ENCODE peak calls at places on chromosomes 5 and 9, in nine cellular contexts. One of them, this sample, is unnamed.

GRCh38 chr5:143796753-143797152 is 15.2 kb upstream of the HMHB1 start:
- DNase-seq in AG08395: no peak
- DNase-seq in lung: no peak
- DNase-seq in HT1080: no peak
- DNase-seq in NCI-H1417: no peak
- DNase-seq in activated naive CD4-positive, alpha-beta T cell treated with anti-CD3 and anti-CD28 coated beads, Interleukin-2, amount 10 ng/mL, durations not matched to agents 7 days and 5 days: no peak
- DNase-seq in hypothalamus: no peak
- DNase-seq in activated T-helper 2 cell treated with anti-CD3 and anti-CD28 coated beads, Interferon-gamma antibody, Interleukin-2, Interleukin-4, amounts not matched to agents 10 μg/mL and 5 μg/mL and 100 μg/mL, durations not matched to agents 14 hours and 24 hours and 36 hours: no peak
- DNase-seq in stimulated activated CD8-positive, alpha-beta memory T cell treated with anti-CD3 and anti-CD28 coated beads, Interleukin-15, amount 100 ng/mL, for 4 hours: no peak
- DNase-seq in this sample: no peak

GRCh38 chr5:172549708-172550095 is 91.4 kb upstream of the NEURL1B start:
- DNase-seq in lung: no peak
- DNase-seq in AG08395: no peak
- DNase-seq in stimulated activated CD8-positive, alpha-beta memory T cell treated with anti-CD3 and anti-CD28 coated beads, Interleukin-15, amount 100 ng/mL, for 4 hours: no peak
- DNase-seq in HT1080: no peak
- DNase-seq in activated T-helper 2 cell treated with anti-CD3 and anti-CD28 coated beads, Interferon-gamma antibody, Interleukin-2, Interleukin-4, amounts not matched to agents 10 μg/mL and 5 μg/mL and 100 μg/mL, durations not matched to agents 14 hours and 24 hours and 36 hours: no peak
- DNase-seq in NCI-H1417: no peak
- DNase-seq in hypothalamus: no peak
- DNase-seq in activated naive CD4-positive, alpha-beta T cell treated with anti-CD3 and anti-CD28 coated beads, Interleukin-2, amount 10 ng/mL, durations not matched to agents 7 days and 5 days: no peak
- DNase-seq in this sample: no peak

GRCh38 chr9:87535817-87536539 is 38.3 kb downstream of the DAPK1 start:
- DNase-seq in lung: no peak
- DNase-seq in activated T-helper 2 cell treated with anti-CD3 and anti-CD28 coated beads, Interferon-gamma antibody, Interleukin-2, Interleukin-4, amounts not matched to agents 10 μg/mL and 5 μg/mL and 100 μg/mL, durations not matched to agents 14 hours and 24 hours and 36 hours: peak; percentile 31
- DNase-seq in stimulated activated CD8-positive, alpha-beta memory T cell treated with anti-CD3 and anti-CD28 coated beads, Interleukin-15, amount 100 ng/mL, for 4 hours: no peak
- DNase-seq in HT1080: no peak
- DNase-seq in NCI-H1417: no peak
- DNase-seq in AG08395: no peak
- DNase-seq in hypothalamus: no peak
- DNase-seq in activated naive CD4-positive, alpha-beta T cell treated with anti-CD3 and anti-CD28 coated beads, Interleukin-2, amount 10 ng/mL, durations not matched to agents 7 days and 5 days: no peak
- DNase-seq in this sample: no peak

GRCh38 chr5:123036391-123037103 is at the start of gene PPIC:
- DNase-seq in lung: peak; percentile 85
- DNase-seq in activated T-helper 2 cell treated with anti-CD3 and anti-CD28 coated beads, Interferon-gamma antibody, Interleukin-2, Interleukin-4, amounts not matched to agents 10 μg/mL and 5 μg/mL and 100 μg/mL, durations not matched to agents 14 hours and 24 hours and 36 hours: no peak
- DNase-seq in NCI-H1417: peak; percentile 58
- DNase-seq in AG08395: peak; percentile 98
- DNase-seq in stimulated activated CD8-positive, alpha-beta memory T cell treated with anti-CD3 and anti-CD28 coated beads, Interleukin-15, amount 100 ng/mL, for 4 hours: no peak
- DNase-seq in activated naive CD4-positive, alpha-beta T cell treated with anti-CD3 and anti-CD28 coated beads, Interleukin-2, amount 10 ng/mL, durations not matched to agents 7 days and 5 days: peak; percentile 22
- DNase-seq in HT1080: peak; percentile 79
- DNase-seq in hypothalamus: peak; percentile 32
- DNase-seq in this sample: no peak

GRCh38 chr5:172679621-172680212 is 38.7 kb downstream of the NEURL1B start:
- DNase-seq in stimulated activated CD8-positive, alpha-beta memory T cell treated with anti-CD3 and anti-CD28 coated beads, Interleukin-15, amount 100 ng/mL, for 4 hours: no peak
- DNase-seq in AG08395: no peak
- DNase-seq in activated naive CD4-positive, alpha-beta T cell treated with anti-CD3 and anti-CD28 coated beads, Interleukin-2, amount 10 ng/mL, durations not matched to agents 7 days and 5 days: no peak
- DNase-seq in lung: no peak
- DNase-seq in hypothalamus: no peak
- DNase-seq in activated T-helper 2 cell treated with anti-CD3 and anti-CD28 coated beads, Interferon-gamma antibody, Interleukin-2, Interleukin-4, amounts not matched to agents 10 μg/mL and 5 μg/mL and 100 μg/mL, durations not matched to agents 14 hours and 24 hours and 36 hours: no peak
- DNase-seq in HT1080: no peak
- DNase-seq in NCI-H1417: no peak
- DNase-seq in this sample: no peak

GRCh38 chr5:129067745-129068144 is 26.8 kb upstream of the ISOC1 start:
- DNase-seq in lung: no peak
- DNase-seq in activated naive CD4-positive, alpha-beta T cell treated with anti-CD3 and anti-CD28 coated beads, Interleukin-2, amount 10 ng/mL, durations not matched to agents 7 days and 5 days: no peak
- DNase-seq in NCI-H1417: no peak
- DNase-seq in AG08395: no peak
- DNase-seq in HT1080: no peak
- DNase-seq in activated T-helper 2 cell treated with anti-CD3 and anti-CD28 coated beads, Interferon-gamma antibody, Interleukin-2, Interleukin-4, amounts not matched to agents 10 μg/mL and 5 μg/mL and 100 μg/mL, durations not matched to agents 14 hours and 24 hours and 36 hours: no peak
- DNase-seq in hypothalamus: no peak
- DNase-seq in stimulated activated CD8-positive, alpha-beta memory T cell treated with anti-CD3 and anti-CD28 coated beads, Interleukin-15, amount 100 ng/mL, for 4 hours: no peak
- DNase-seq in this sample: no peak

GRCh38 chr5:55407984-55408383 is 100.2 kb downstream of the MTREX start:
- DNase-seq in hypothalamus: no peak
- DNase-seq in activated T-helper 2 cell treated with anti-CD3 and anti-CD28 coated beads, Interferon-gamma antibody, Interleukin-2, Interleukin-4, amounts not matched to agents 10 μg/mL and 5 μg/mL and 100 μg/mL, durations not matched to agents 14 hours and 24 hours and 36 hours: no peak
- DNase-seq in stimulated activated CD8-positive, alpha-beta memory T cell treated with anti-CD3 and anti-CD28 coated beads, Interleukin-15, amount 100 ng/mL, for 4 hours: no peak
- DNase-seq in AG08395: no peak
- DNase-seq in lung: no peak
- DNase-seq in NCI-H1417: no peak
- DNase-seq in HT1080: no peak
- DNase-seq in activated naive CD4-positive, alpha-beta T cell treated with anti-CD3 and anti-CD28 coated beads, Interleukin-2, amount 10 ng/mL, durations not matched to agents 7 days and 5 days: no peak
- DNase-seq in this sample: no peak

GRCh38 chr5:95822408-95823240 is at the start of gene GLRX:
- DNase-seq in hypothalamus: no peak
- DNase-seq in activated naive CD4-positive, alpha-beta T cell treated with anti-CD3 and anti-CD28 coated beads, Interleukin-2, amount 10 ng/mL, durations not matched to agents 7 days and 5 days: peak; percentile 79
- DNase-seq in activated T-helper 2 cell treated with anti-CD3 and anti-CD28 coated beads, Interferon-gamma antibody, Interleukin-2, Interleukin-4, amounts not matched to agents 10 μg/mL and 5 μg/mL and 100 μg/mL, durations not matched to agents 14 hours and 24 hours and 36 hours: peak; percentile 56
- DNase-seq in NCI-H1417: peak; percentile 63
- DNase-seq in HT1080: peak; percentile 87
- DNase-seq in lung: peak; percentile 77
- DNase-seq in stimulated activated CD8-positive, alpha-beta memory T cell treated with anti-CD3 and anti-CD28 coated beads, Interleukin-15, amount 100 ng/mL, for 4 hours: no peak
- DNase-seq in AG08395: peak; percentile 90
- DNase-seq in this sample: no peak

GRCh38 chr5:39716532-39716971 is 291.8 kb upstream of the DAB2 start:
- DNase-seq in hypothalamus: no peak
- DNase-seq in HT1080: peak; percentile 61
- DNase-seq in activated T-helper 2 cell treated with anti-CD3 and anti-CD28 coated beads, Interferon-gamma antibody, Interleukin-2, Interleukin-4, amounts not matched to agents 10 μg/mL and 5 μg/mL and 100 μg/mL, durations not matched to agents 14 hours and 24 hours and 36 hours: peak; percentile 16
- DNase-seq in NCI-H1417: peak; percentile 4
- DNase-seq in stimulated activated CD8-positive, alpha-beta memory T cell treated with anti-CD3 and anti-CD28 coated beads, Interleukin-15, amount 100 ng/mL, for 4 hours: peak; percentile 3
- DNase-seq in lung: no peak
- DNase-seq in activated naive CD4-positive, alpha-beta T cell treated with anti-CD3 and anti-CD28 coated beads, Interleukin-2, amount 10 ng/mL, durations not matched to agents 7 days and 5 days: peak; percentile 41
- DNase-seq in AG08395: peak; percentile 39
- DNase-seq in this sample: no peak

GRCh38 chr9:108550111-108550510 is 305.7 kb downstream of the ACTL7B start:
- DNase-seq in AG08395: peak; percentile 61
- DNase-seq in stimulated activated CD8-positive, alpha-beta memory T cell treated with anti-CD3 and anti-CD28 coated beads, Interleukin-15, amount 100 ng/mL, for 4 hours: no peak
- DNase-seq in hypothalamus: no peak
- DNase-seq in activated T-helper 2 cell treated with anti-CD3 and anti-CD28 coated beads, Interferon-gamma antibody, Interleukin-2, Interleukin-4, amounts not matched to agents 10 μg/mL and 5 μg/mL and 100 μg/mL, durations not matched to agents 14 hours and 24 hours and 36 hours: no peak
- DNase-seq in activated naive CD4-positive, alpha-beta T cell treated with anti-CD3 and anti-CD28 coated beads, Interleukin-2, amount 10 ng/mL, durations not matched to agents 7 days and 5 days: no peak
- DNase-seq in lung: no peak
- DNase-seq in HT1080: no peak
- DNase-seq in NCI-H1417: no peak
- DNase-seq in this sample: no peak

GRCh38 chr9:78325846-78326350 is 29.0 kb downstream of the PSAT1 start:
- DNase-seq in lung: no peak
- DNase-seq in activated T-helper 2 cell treated with anti-CD3 and anti-CD28 coated beads, Interferon-gamma antibody, Interleukin-2, Interleukin-4, amounts not matched to agents 10 μg/mL and 5 μg/mL and 100 μg/mL, durations not matched to agents 14 hours and 24 hours and 36 hours: no peak
- DNase-seq in NCI-H1417: no peak
- DNase-seq in activated naive CD4-positive, alpha-beta T cell treated with anti-CD3 and anti-CD28 coated beads, Interleukin-2, amount 10 ng/mL, durations not matched to agents 7 days and 5 days: no peak
- DNase-seq in AG08395: no peak
- DNase-seq in stimulated activated CD8-positive, alpha-beta memory T cell treated with anti-CD3 and anti-CD28 coated beads, Interleukin-15, amount 100 ng/mL, for 4 hours: no peak
- DNase-seq in HT1080: no peak
- DNase-seq in hypothalamus: no peak
- DNase-seq in this sample: no peak

GRCh38 chr5:175718401-175719108 is 60.7 kb downstream of the HRH2 start:
- DNase-seq in AG08395: no peak
- DNase-seq in hypothalamus: no peak
- DNase-seq in NCI-H1417: peak; percentile 5
- DNase-seq in lung: no peak
- DNase-seq in activated T-helper 2 cell treated with anti-CD3 and anti-CD28 coated beads, Interferon-gamma antibody, Interleukin-2, Interleukin-4, amounts not matched to agents 10 μg/mL and 5 μg/mL and 100 μg/mL, durations not matched to agents 14 hours and 24 hours and 36 hours: peak; percentile 45
- DNase-seq in HT1080: peak; percentile 44
- DNase-seq in activated naive CD4-positive, alpha-beta T cell treated with anti-CD3 and anti-CD28 coated beads, Interleukin-2, amount 10 ng/mL, durations not matched to agents 7 days and 5 days: peak; percentile 74
- DNase-seq in stimulated activated CD8-positive, alpha-beta memory T cell treated with anti-CD3 and anti-CD28 coated beads, Interleukin-15, amount 100 ng/mL, for 4 hours: peak; percentile 43
- DNase-seq in this sample: peak; percentile 53

GRCh38 chr5:96605144-96605543 is 57.0 kb upstream of the CAST start:
- DNase-seq in NCI-H1417: no peak
- DNase-seq in HT1080: no peak
- DNase-seq in stimulated activated CD8-positive, alpha-beta memory T cell treated with anti-CD3 and anti-CD28 coated beads, Interleukin-15, amount 100 ng/mL, for 4 hours: no peak
- DNase-seq in AG08395: no peak
- DNase-seq in activated naive CD4-positive, alpha-beta T cell treated with anti-CD3 and anti-CD28 coated beads, Interleukin-2, amount 10 ng/mL, durations not matched to agents 7 days and 5 days: no peak
- DNase-seq in hypothalamus: no peak
- DNase-seq in activated T-helper 2 cell treated with anti-CD3 and anti-CD28 coated beads, Interferon-gamma antibody, Interleukin-2, Interleukin-4, amounts not matched to agents 10 μg/mL and 5 μg/mL and 100 μg/mL, durations not matched to agents 14 hours and 24 hours and 36 hours: no peak
- DNase-seq in lung: no peak
- DNase-seq in this sample: no peak

GRCh38 chr5:143355710-143356109 is 47.8 kb downstream of the NR3C1 start:
- DNase-seq in HT1080: peak; percentile 79
- DNase-seq in NCI-H1417: peak; percentile 21
- DNase-seq in stimulated activated CD8-positive, alpha-beta memory T cell treated with anti-CD3 and anti-CD28 coated beads, Interleukin-15, amount 100 ng/mL, for 4 hours: peak; percentile 41
- DNase-seq in AG08395: peak; percentile 83
- DNase-seq in activated T-helper 2 cell treated with anti-CD3 and anti-CD28 coated beads, Interferon-gamma antibody, Interleukin-2, Interleukin-4, amounts not matched to agents 10 μg/mL and 5 μg/mL and 100 μg/mL, durations not matched to agents 14 hours and 24 hours and 36 hours: no peak
- DNase-seq in hypothalamus: no peak
- DNase-seq in activated naive CD4-positive, alpha-beta T cell treated with anti-CD3 and anti-CD28 coated beads, Interleukin-2, amount 10 ng/mL, durations not matched to agents 7 days and 5 days: peak; percentile 29
- DNase-seq in lung: peak; percentile 44
- DNase-seq in this sample: peak; percentile 26

GRCh38 chr9:92176068-92176799 is 61.0 kb upstream of the SPTLC1 start:
- DNase-seq in activated naive CD4-positive, alpha-beta T cell treated with anti-CD3 and anti-CD28 coated beads, Interleukin-2, amount 10 ng/mL, durations not matched to agents 7 days and 5 days: no peak
- DNase-seq in AG08395: no peak
- DNase-seq in stimulated activated CD8-positive, alpha-beta memory T cell treated with anti-CD3 and anti-CD28 coated beads, Interleukin-15, amount 100 ng/mL, for 4 hours: no peak
- DNase-seq in HT1080: no peak
- DNase-seq in lung: no peak
- DNase-seq in hypothalamus: no peak
- DNase-seq in activated T-helper 2 cell treated with anti-CD3 and anti-CD28 coated beads, Interferon-gamma antibody, Interleukin-2, Interleukin-4, amounts not matched to agents 10 μg/mL and 5 μg/mL and 100 μg/mL, durations not matched to agents 14 hours and 24 hours and 36 hours: no peak
- DNase-seq in NCI-H1417: no peak
- DNase-seq in this sample: no peak

GRCh38 chr9:127351182-127352166 is 45.5 kb upstream of the SLC2A8 start:
- DNase-seq in activated T-helper 2 cell treated with anti-CD3 and anti-CD28 coated beads, Interferon-gamma antibody, Interleukin-2, Interleukin-4, amounts not matched to agents 10 μg/mL and 5 μg/mL and 100 μg/mL, durations not matched to agents 14 hours and 24 hours and 36 hours: no peak
- DNase-seq in NCI-H1417: peak; percentile 73
- DNase-seq in activated naive CD4-positive, alpha-beta T cell treated with anti-CD3 and anti-CD28 coated beads, Interleukin-2, amount 10 ng/mL, durations not matched to agents 7 days and 5 days: no peak
- DNase-seq in stimulated activated CD8-positive, alpha-beta memory T cell treated with anti-CD3 and anti-CD28 coated beads, Interleukin-15, amount 100 ng/mL, for 4 hours: no peak
- DNase-seq in AG08395: no peak
- DNase-seq in lung: no peak
- DNase-seq in HT1080: no peak
- DNase-seq in hypothalamus: no peak
- DNase-seq in this sample: no peak

GRCh38 chr9:119688547-119688946 is 319.3 kb upstream of the BRINP1 start:
- DNase-seq in NCI-H1417: no peak
- DNase-seq in activated naive CD4-positive, alpha-beta T cell treated with anti-CD3 and anti-CD28 coated beads, Interleukin-2, amount 10 ng/mL, durations not matched to agents 7 days and 5 days: no peak
- DNase-seq in hypothalamus: no peak
- DNase-seq in stimulated activated CD8-positive, alpha-beta memory T cell treated with anti-CD3 and anti-CD28 coated beads, Interleukin-15, amount 100 ng/mL, for 4 hours: no peak
- DNase-seq in AG08395: no peak
- DNase-seq in lung: no peak
- DNase-seq in HT1080: no peak
- DNase-seq in activated T-helper 2 cell treated with anti-CD3 and anti-CD28 coated beads, Interferon-gamma antibody, Interleukin-2, Interleukin-4, amounts not matched to agents 10 μg/mL and 5 μg/mL and 100 μg/mL, durations not matched to agents 14 hours and 24 hours and 36 hours: no peak
- DNase-seq in this sample: no peak

GRCh38 chr9:37433754-37434435 is 11.4 kb downstream of the GRHPR start:
- DNase-seq in hypothalamus: no peak
- DNase-seq in AG08395: no peak
- DNase-seq in activated T-helper 2 cell treated with anti-CD3 and anti-CD28 coated beads, Interferon-gamma antibody, Interleukin-2, Interleukin-4, amounts not matched to agents 10 μg/mL and 5 μg/mL and 100 μg/mL, durations not matched to agents 14 hours and 24 hours and 36 hours: no peak
- DNase-seq in lung: no peak
- DNase-seq in HT1080: no peak
- DNase-seq in activated naive CD4-positive, alpha-beta T cell treated with anti-CD3 and anti-CD28 coated beads, Interleukin-2, amount 10 ng/mL, durations not matched to agents 7 days and 5 days: no peak
- DNase-seq in stimulated activated CD8-positive, alpha-beta memory T cell treated with anti-CD3 and anti-CD28 coated beads, Interleukin-15, amount 100 ng/mL, for 4 hours: no peak
- DNase-seq in NCI-H1417: no peak
- DNase-seq in this sample: no peak

GRCh38 chr9:95341262-95342011 is 23.9 kb upstream of the FANCC start:
- DNase-seq in NCI-H1417: no peak
- DNase-seq in AG08395: no peak
- DNase-seq in hypothalamus: no peak
- DNase-seq in stimulated activated CD8-positive, alpha-beta memory T cell treated with anti-CD3 and anti-CD28 coated beads, Interleukin-15, amount 100 ng/mL, for 4 hours: no peak
- DNase-seq in HT1080: no peak
- DNase-seq in lung: no peak
- DNase-seq in activated T-helper 2 cell treated with anti-CD3 and anti-CD28 coated beads, Interferon-gamma antibody, Interleukin-2, Interleukin-4, amounts not matched to agents 10 μg/mL and 5 μg/mL and 100 μg/mL, durations not matched to agents 14 hours and 24 hours and 36 hours: no peak
- DNase-seq in activated naive CD4-positive, alpha-beta T cell treated with anti-CD3 and anti-CD28 coated beads, Interleukin-2, amount 10 ng/mL, durations not matched to agents 7 days and 5 days: no peak
- DNase-seq in this sample: no peak

This sample was measured in activated T-helper 9 cell treated with anti-CD3 and anti-CD28 coated beads, Interleukin-2, amount 50 U/mL, for 16 hours.